ENCODE peak calls at places on chromosomes 7 and 10, in eight cellular contexts. Z is PC-3; O is naive B cell; N is activated CD8-positive, alpha-beta T cell treated with anti-CD3 and anti-CD28 coated beads, Interleukin-2, amount 10 ng/mL, durations not matched to agents 7 days and 5 days; D is gastroesophageal sphincter; U is A549; J is heart right ventricle; K is T-helper 17 cell. F is an unnamed sample.

GRCh38 chr7:127885843-127886242 is 145.4 kb downstream of the LRRC4 start:
- ATAC-seq in Z (peak), O (no peak), N (no peak), D (no peak), U (peak), J (peak), K (no peak), F (peak)

GRCh38 chr7:104096683-104097082 is 107.2 kb upstream of the RELN start:
- ATAC-seq in Z (peak), O (no peak), N (no peak), D (no peak), U (peak), J (no peak), K (no peak), F (peak)

GRCh38 chr7:37448057-37448636 is 517 bp downstream of the ELMO1 start:
- ATAC-seq in Z (no peak), O (peak), N (peak), D (peak), U (peak), J (peak), K (peak), F (peak)

GRCh38 chr10:11986593-11987216 is 55.9 kb downstream of the UPF2 start:
- ATAC-seq in Z (peak), O (peak), N (peak), D (peak), U (peak), J (peak), K (peak), F (peak)

GRCh38 chr7:100971111-100972001 is 2.0 kb downstream of the MUC12 start:
- ATAC-seq in Z (no peak), O (no peak), N (no peak), D (no peak), U (no peak), J (peak), K (no peak), F (no peak)

GRCh38 chr7:44196450-44196872 is 4.3 kb upstream of the YKT6 start:
- ATAC-seq in Z (peak), O (no peak), N (no peak), D (no peak), U (peak), J (peak), K (no peak), F (peak)

GRCh38 chr7:96953676-96954513 is 51.5 kb upstream of the DLX6 start:
- ATAC-seq in Z (no peak), O (no peak), N (no peak), D (no peak), U (no peak), J (no peak), K (no peak), F (no peak)

GRCh38 chr10:73509695-73510094 is 13.9 kb upstream of the PPP3CB start:
- ATAC-seq in Z (no peak), O (no peak), N (peak), D (no peak), U (no peak), J (no peak), K (peak), F (no peak)

GRCh38 chr10:100238429-100238828 is 9.0 kb upstream of the CHUK start:
- ATAC-seq in Z (no peak), O (no peak), N (no peak), D (no peak), U (no peak), J (no peak), K (no peak), F (no peak)

GRCh38 chr7:41699532-41699931 is 3.4 kb downstream of the INHBA start:
- ATAC-seq in Z (peak), O (peak), N (no peak), D (no peak), U (no peak), J (no peak), K (no peak), F (peak)

GRCh38 chr10:93703066-93703465 is 674 bp upstream of the FRA10AC1 start:
- ATAC-seq in Z (peak), O (no peak), N (no peak), D (no peak), U (no peak), J (no peak), K (no peak), F (peak)

GRCh38 chr10:113752553-113752952 is 1.1 kb downstream of the PLEKHS1 start:
- ATAC-seq in Z (no peak), O (no peak), N (no peak), D (no peak), U (no peak), J (no peak), K (no peak), F (no peak)

GRCh38 chr7:105035349-105035748 is 21.3 kb downstream of the KMT2E start:
- ATAC-seq in Z (no peak), O (no peak), N (no peak), D (no peak), U (no peak), J (no peak), K (no peak), F (no peak)

GRCh38 chr10:47206449-47207279 is 93.3 kb upstream of the GDF10 start:
- ATAC-seq in Z (no peak), O (no peak), N (peak), D (no peak), U (no peak), J (no peak), K (peak), F (no peak)

GRCh38 chr10:80468002-80468401 is 13.9 kb downstream of the TSPAN14 start:
- ATAC-seq in Z (no peak), O (peak), N (peak), D (peak), U (no peak), J (peak), K (peak), F (no peak)

GRCh38 chr10:91172348-91172747 is 48.1 kb upstream of the PCGF5 start:
- ATAC-seq in Z (no peak), O (peak), N (no peak), D (no peak), U (no peak), J (peak), K (no peak), F (no peak)

GRCh38 chr7:80630611-80631010 is 7.8 kb upstream of the CD36 start:
- ATAC-seq in Z (no peak), O (no peak), N (no peak), D (no peak), U (no peak), J (peak), K (no peak), F (no peak)

GRCh38 chr7:74502216-74502891 is 48.6 kb downstream of the GTF2IRD1 start:
- ATAC-seq in Z (no peak), O (no peak), N (no peak), D (peak), U (no peak), J (peak), K (no peak), F (no peak)

GRCh38 chr10:42780456-42780855 is 2.1 kb upstream of the BMS1 start:
- ATAC-seq in Z (no peak), O (no peak), N (no peak), D (no peak), U (no peak), J (no peak), K (no peak), F (no peak)

GRCh38 chr7:135936497-135937217 is 40.5 kb downstream of the MTPN start:
- ATAC-seq in Z (no peak), O (no peak), N (no peak), D (no peak), U (no peak), J (no peak), K (no peak), F (no peak)

GRCh38 chr7:50771120-50772002 is 11.3 kb downstream of the GRB10 start:
- ATAC-seq in Z (no peak), O (no peak), N (no peak), D (no peak), U (no peak), J (peak), K (no peak), F (no peak)

GRCh38 chr7:133301444-133301843 is 48.6 kb downstream of the EXOC4 start:
- ATAC-seq in Z (no peak), O (no peak), N (no peak), D (no peak), U (no peak), J (no peak), K (no peak), F (no peak)

GRCh38 chr7:28996836-28997235 is 38.7 kb upstream of the TRIL start:
- ATAC-seq in Z (no peak), O (no peak), N (no peak), D (no peak), U (no peak), J (peak), K (no peak), F (no peak)

GRCh38 chr7:46198691-46199090 is 277.6 kb upstream of the IGFBP3 start:
- ATAC-seq in Z (no peak), O (no peak), N (no peak), D (no peak), U (no peak), J (no peak), K (no peak), F (no peak)

GRCh38 chr7:108384721-108385483 is 71.3 kb downstream of the NRCAM start:
- ATAC-seq in Z (no peak), O (peak), N (no peak), D (no peak), U (peak), J (no peak), K (no peak), F (peak)

GRCh38 chr10:29715296-29715695 is 80.5 kb upstream of the SVIL start:
- ATAC-seq in Z (no peak), O (no peak), N (no peak), D (no peak), U (no peak), J (no peak), K (no peak), F (no peak)

GRCh38 chr7:105087981-105088380 is 74.0 kb downstream of the KMT2E start:
- ATAC-seq in Z (no peak), O (no peak), N (no peak), D (no peak), U (no peak), J (no peak), K (no peak), F (no peak)

GRCh38 chr10:23516530-23516929 is 77.7 kb downstream of the OTUD1 start:
- ATAC-seq in Z (no peak), O (no peak), N (no peak), D (no peak), U (peak), J (no peak), K (no peak), F (peak)

GRCh38 chr10:43355749-43356371 is 15.6 kb upstream of the FXYD4 start:
- ATAC-seq in Z (peak), O (no peak), N (no peak), D (no peak), U (peak), J (no peak), K (no peak), F (peak)

GRCh38 chr10:114715171-114715670 is 57.1 kb upstream of the ABLIM1 start:
- ATAC-seq in Z (peak), O (no peak), N (no peak), D (peak), U (no peak), J (no peak), K (no peak), F (peak)

GRCh38 chr7:71538210-71538609 is 406.3 kb downstream of the GALNT17 start:
- ATAC-seq in Z (no peak), O (no peak), N (no peak), D (no peak), U (no peak), J (no peak), K (no peak), F (no peak)

GRCh38 chr10:97399843-97400545 is 1.1 kb downstream of the RRP12 start:
- ATAC-seq in Z (peak), O (peak), N (peak), D (no peak), U (peak), J (peak), K (no peak), F (peak)

GRCh38 chr7:141158562-141158961 is 84.7 kb downstream of the TMEM178B start:
- ATAC-seq in Z (peak), O (no peak), N (no peak), D (peak), U (peak), J (peak), K (no peak), F (no peak)

GRCh38 chr7:3558410-3558809 is 257.4 kb downstream of the SDK1 start:
- ATAC-seq in Z (no peak), O (no peak), N (no peak), D (no peak), U (no peak), J (no peak), K (no peak), F (peak)

GRCh38 chr7:17472939-17473338 is 174.5 kb downstream of the AHR start:
- ATAC-seq in Z (no peak), O (no peak), N (no peak), D (no peak), U (no peak), J (no peak), K (no peak), F (no peak)

GRCh38 chr7:142188846-142189245 is 69.0 kb downstream of the PRSS58 start:
- ATAC-seq in Z (no peak), O (no peak), N (no peak), D (no peak), U (no peak), J (no peak), K (no peak), F (peak)

GRCh38 chr10:114064151-114065045 is 20.7 kb downstream of the ADRB1 start:
- ATAC-seq in Z (no peak), O (no peak), N (no peak), D (no peak), U (no peak), J (peak), K (no peak), F (no peak)

GRCh38 chr7:82810558-82811259 is 352.0 kb downstream of the PCLO start:
- ATAC-seq in Z (peak), O (no peak), N (no peak), D (no peak), U (peak), J (no peak), K (no peak), F (peak)

GRCh38 chr7:105298004-105298403 is 90.7 kb downstream of the SRPK2 start:
- ATAC-seq in Z (no peak), O (no peak), N (peak), D (no peak), U (no peak), J (no peak), K (peak), F (no peak)